ENCODE peak calls at places on chromosomes 3 and 15, in seven cellular contexts. One of them, this sample, is unnamed.

GRCh38 chr15:61951949-61952348 is 108.3 kb downstream of the VPS13C start:
- DNase-seq in coronary artery: no peak
- DNase-seq in tibial artery: no peak
- DNase-seq in endodermal cell: no peak
- DNase-seq in fibroblast of lung: peak
- DNase-seq in BE2C: no peak
- DNase-seq in AG09309: no peak
- DNase-seq in this sample: peak

GRCh38 chr3:194485876-194486539 is 794 bp downstream of the ATP13A3 start:
- DNase-seq in coronary artery: peak
- DNase-seq in tibial artery: peak
- DNase-seq in endodermal cell: peak
- DNase-seq in fibroblast of lung: peak
- DNase-seq in BE2C: peak
- DNase-seq in AG09309: no peak
- DNase-seq in this sample: no peak

GRCh38 chr3:19539488-19540395 is 391.4 kb downstream of the KCNH8 start:
- DNase-seq in coronary artery: no peak
- DNase-seq in tibial artery: no peak
- DNase-seq in endodermal cell: no peak
- DNase-seq in fibroblast of lung: no peak
- DNase-seq in BE2C: no peak
- DNase-seq in AG09309: no peak
- DNase-seq in this sample: no peak

GRCh38 chr3:161275919-161276318 is 54.8 kb downstream of the NMD3 start:
- DNase-seq in coronary artery: no peak
- DNase-seq in tibial artery: no peak
- DNase-seq in endodermal cell: no peak
- DNase-seq in fibroblast of lung: no peak
- DNase-seq in BE2C: no peak
- DNase-seq in AG09309: no peak
- DNase-seq in this sample: no peak

GRCh38 chr15:79099692-79100091 is 9.1 kb upstream of the RASGRF1 start:
- DNase-seq in coronary artery: peak
- DNase-seq in tibial artery: no peak
- DNase-seq in endodermal cell: peak
- DNase-seq in fibroblast of lung: no peak
- DNase-seq in BE2C: no peak
- DNase-seq in AG09309: no peak
- DNase-seq in this sample: no peak

GRCh38 chr3:31448035-31448881 is 84.5 kb upstream of the STT3B start:
- DNase-seq in coronary artery: no peak
- DNase-seq in tibial artery: no peak
- DNase-seq in endodermal cell: peak
- DNase-seq in fibroblast of lung: no peak
- DNase-seq in BE2C: no peak
- DNase-seq in AG09309: no peak
- DNase-seq in this sample: no peak

GRCh38 chr15:87722941-87723691 is 533.4 kb downstream of the NTRK3 start:
- DNase-seq in coronary artery: no peak
- DNase-seq in tibial artery: no peak
- DNase-seq in endodermal cell: no peak
- DNase-seq in fibroblast of lung: peak
- DNase-seq in BE2C: peak
- DNase-seq in AG09309: no peak
- DNase-seq in this sample: no peak

GRCh38 chr3:172982731-172983364 is 158.2 kb downstream of the SPATA16 start:
- DNase-seq in coronary artery: no peak
- DNase-seq in tibial artery: no peak
- DNase-seq in endodermal cell: no peak
- DNase-seq in fibroblast of lung: no peak
- DNase-seq in BE2C: no peak
- DNase-seq in AG09309: no peak
- DNase-seq in this sample: no peak

GRCh38 chr3:51371943-51372557 is 13.0 kb upstream of the MANF start:
- DNase-seq in coronary artery: no peak
- DNase-seq in tibial artery: peak
- DNase-seq in endodermal cell: peak
- DNase-seq in fibroblast of lung: peak
- DNase-seq in BE2C: peak
- DNase-seq in AG09309: peak
- DNase-seq in this sample: peak

GRCh38 chr3:13259831-13260230 is 160.3 kb downstream of the NUP210 start:
- DNase-seq in coronary artery: no peak
- DNase-seq in tibial artery: no peak
- DNase-seq in endodermal cell: no peak
- DNase-seq in fibroblast of lung: no peak
- DNase-seq in BE2C: no peak
- DNase-seq in AG09309: no peak
- DNase-seq in this sample: no peak

GRCh38 chr3:119184808-119185690 is 11.7 kb downstream of the UPK1B start:
- DNase-seq in coronary artery: no peak
- DNase-seq in tibial artery: no peak
- DNase-seq in endodermal cell: no peak
- DNase-seq in fibroblast of lung: peak
- DNase-seq in BE2C: no peak
- DNase-seq in AG09309: peak
- DNase-seq in this sample: no peak

GRCh38 chr3:129690963-129691362 is 84.5 kb upstream of the PLXND1 start:
- DNase-seq in coronary artery: no peak
- DNase-seq in tibial artery: no peak
- DNase-seq in endodermal cell: no peak
- DNase-seq in fibroblast of lung: no peak
- DNase-seq in BE2C: peak
- DNase-seq in AG09309: no peak
- DNase-seq in this sample: no peak

GRCh38 chr3:166582231-166582630 is 745.0 kb upstream of the BCHE start:
- DNase-seq in coronary artery: no peak
- DNase-seq in tibial artery: no peak
- DNase-seq in endodermal cell: no peak
- DNase-seq in fibroblast of lung: peak
- DNase-seq in BE2C: no peak
- DNase-seq in AG09309: no peak
- DNase-seq in this sample: no peak

GRCh38 chr3:86655096-86655495 is 335.9 kb downstream of the VGLL3 start:
- DNase-seq in coronary artery: no peak
- DNase-seq in tibial artery: no peak
- DNase-seq in endodermal cell: peak
- DNase-seq in fibroblast of lung: no peak
- DNase-seq in BE2C: no peak
- DNase-seq in AG09309: no peak
- DNase-seq in this sample: no peak

GRCh38 chr15:48962662-48963523 is 826 bp downstream of the SHC4 start:
- DNase-seq in coronary artery: peak
- DNase-seq in tibial artery: peak
- DNase-seq in endodermal cell: peak
- DNase-seq in fibroblast of lung: peak
- DNase-seq in BE2C: peak
- DNase-seq in AG09309: no peak
- DNase-seq in this sample: no peak

DNA sequence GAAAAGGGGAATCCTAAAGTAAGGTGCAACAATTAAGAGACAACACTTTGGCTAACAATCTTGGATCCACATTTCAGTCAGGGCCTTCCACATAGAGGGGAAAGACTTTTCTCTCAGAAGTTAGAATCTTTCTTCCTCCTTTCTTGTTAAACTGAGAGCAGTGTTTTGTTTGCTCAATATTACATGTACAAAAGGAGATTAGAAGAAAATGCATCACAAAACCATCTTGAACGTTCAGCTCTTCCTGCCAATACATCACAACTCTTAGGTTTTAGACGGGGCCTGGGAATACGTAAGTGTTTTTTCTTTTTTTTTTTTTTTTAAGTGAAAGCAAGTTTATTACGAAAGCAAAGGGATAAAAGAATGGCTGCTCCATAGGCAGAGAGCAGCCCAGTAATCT is 39.1 kb downstream of the MAP2K1 start:
- DNase-seq in coronary artery: no peak
- DNase-seq in tibial artery: no peak
- DNase-seq in endodermal cell: no peak
- DNase-seq in fibroblast of lung: no peak
- DNase-seq in BE2C: no peak
- DNase-seq in AG09309: no peak
- DNase-seq in this sample: no peak
- H3K4me3 ChIP-seq in coronary artery: no peak
- H3K4me3 ChIP-seq in tibial artery: no peak
- H3K4me3 ChIP-seq in endodermal cell: no peak
- H3K4me3 ChIP-seq in fibroblast of lung: no peak
- H3K4me3 ChIP-seq in BE2C: no peak
- H3K4me3 ChIP-seq in AG09309: no peak
- H3K4me3 ChIP-seq in this sample: no peak

GRCh38 chr3:25784971-25785370 is 1.7 kb upstream of the NGLY1 start:
- DNase-seq in coronary artery: no peak
- DNase-seq in tibial artery: no peak
- DNase-seq in endodermal cell: no peak
- DNase-seq in fibroblast of lung: no peak
- DNase-seq in BE2C: no peak
- DNase-seq in AG09309: no peak
- DNase-seq in this sample: no peak

GRCh38 chr3:25782636-25782937 is 656 bp downstream of the NGLY1 start:
- DNase-seq in coronary artery: no peak
- DNase-seq in tibial artery: no peak
- DNase-seq in endodermal cell: no peak
- DNase-seq in fibroblast of lung: no peak
- DNase-seq in BE2C: no peak
- DNase-seq in AG09309: no peak
- DNase-seq in this sample: no peak

GRCh38 chr3:25781758-25782594 is 1.3 kb downstream of the NGLY1 start:
- DNase-seq in coronary artery: no peak
- DNase-seq in tibial artery: no peak
- DNase-seq in endodermal cell: no peak
- DNase-seq in fibroblast of lung: no peak
- DNase-seq in BE2C: no peak
- DNase-seq in AG09309: no peak
- DNase-seq in this sample: no peak

GRCh38 chr3:25782938-25783660 is at the start of gene NGLY1:
- DNase-seq in coronary artery: peak
- DNase-seq in tibial artery: peak
- DNase-seq in endodermal cell: peak
- DNase-seq in fibroblast of lung: peak
- DNase-seq in BE2C: peak
- DNase-seq in AG09309: peak
- DNase-seq in this sample: no peak

DNA sequence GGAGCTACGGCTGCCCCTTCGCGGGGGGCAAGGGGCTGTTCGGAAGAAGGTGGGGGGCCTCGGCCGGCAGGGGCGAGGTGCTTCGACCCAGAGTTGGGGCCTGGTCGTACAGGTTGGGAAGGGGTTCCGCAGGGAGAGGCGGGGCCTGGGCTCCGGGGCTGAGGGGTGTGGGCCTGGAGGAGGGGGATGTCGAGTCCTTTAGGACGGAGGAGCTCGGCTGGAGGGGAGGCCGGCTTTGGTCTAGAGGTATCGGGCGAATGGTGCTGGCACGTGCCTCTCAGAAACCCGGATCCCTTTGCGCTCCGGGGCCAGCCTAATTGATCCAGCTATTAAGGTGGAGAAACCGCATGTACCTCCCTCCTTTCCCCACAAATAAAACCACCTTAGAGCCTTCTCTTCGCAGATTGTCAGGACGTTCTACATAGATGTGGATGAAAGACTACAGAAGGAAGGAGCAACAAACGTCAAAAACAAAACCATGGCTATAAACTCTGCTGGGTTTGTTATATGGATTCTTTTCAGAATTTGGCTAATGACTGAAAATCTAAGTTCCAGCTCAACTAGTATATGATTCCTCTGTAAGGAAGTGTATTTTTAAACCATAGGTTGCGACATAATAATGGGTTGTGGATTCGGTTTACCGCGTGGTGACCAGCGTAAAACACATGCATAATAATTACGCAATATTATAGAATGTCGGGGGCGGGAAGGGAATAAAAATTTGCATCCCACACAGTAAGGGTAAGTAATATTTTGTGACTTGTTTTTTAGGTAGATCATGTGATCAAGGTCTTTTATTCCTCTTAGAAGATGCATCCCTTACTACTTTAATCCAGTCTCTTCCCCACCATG is 644 bp upstream of the NGLY1 start:
- DNase-seq in coronary artery: peak
- DNase-seq in tibial artery: peak
- DNase-seq in endodermal cell: peak
- DNase-seq in fibroblast of lung: peak
- DNase-seq in BE2C: peak
- DNase-seq in AG09309: no peak
- DNase-seq in this sample: no peak
- TF ChIP-seq CTCF in coronary artery: no peak
- TF ChIP-seq CTCF in tibial artery: no peak
- TF ChIP-seq CTCF in endodermal cell: no peak
- TF ChIP-seq CTCF in fibroblast of lung: no peak
- TF ChIP-seq CTCF in BE2C: no peak
- TF ChIP-seq CTCF in AG09309: no peak
- TF ChIP-seq CTCF in this sample: no peak

GRCh38 chr3:133038731-133039398 is 674 bp downstream of the TMEM108 start:
- DNase-seq in coronary artery: no peak
- DNase-seq in tibial artery: no peak
- DNase-seq in endodermal cell: peak
- DNase-seq in fibroblast of lung: peak
- DNase-seq in BE2C: peak
- DNase-seq in AG09309: no peak
- DNase-seq in this sample: no peak

GRCh38 chr3:133038089-133038730 is at the start of gene TMEM108:
- DNase-seq in coronary artery: peak
- DNase-seq in tibial artery: peak
- DNase-seq in endodermal cell: peak
- DNase-seq in fibroblast of lung: peak
- DNase-seq in BE2C: peak
- DNase-seq in AG09309: no peak
- DNase-seq in this sample: no peak

GRCh38 chr3:133041524-133041829 is 3.3 kb downstream of the TMEM108 start:
- DNase-seq in coronary artery: no peak
- DNase-seq in tibial artery: no peak
- DNase-seq in endodermal cell: no peak
- DNase-seq in fibroblast of lung: no peak
- DNase-seq in BE2C: no peak
- DNase-seq in AG09309: no peak
- DNase-seq in this sample: no peak

GRCh38 chr3:133040696-133041523 is 2.7 kb downstream of the TMEM108 start:
- DNase-seq in coronary artery: no peak
- DNase-seq in tibial artery: peak
- DNase-seq in endodermal cell: peak
- DNase-seq in fibroblast of lung: peak
- DNase-seq in BE2C: peak
- DNase-seq in AG09309: peak
- DNase-seq in this sample: no peak

DNA sequence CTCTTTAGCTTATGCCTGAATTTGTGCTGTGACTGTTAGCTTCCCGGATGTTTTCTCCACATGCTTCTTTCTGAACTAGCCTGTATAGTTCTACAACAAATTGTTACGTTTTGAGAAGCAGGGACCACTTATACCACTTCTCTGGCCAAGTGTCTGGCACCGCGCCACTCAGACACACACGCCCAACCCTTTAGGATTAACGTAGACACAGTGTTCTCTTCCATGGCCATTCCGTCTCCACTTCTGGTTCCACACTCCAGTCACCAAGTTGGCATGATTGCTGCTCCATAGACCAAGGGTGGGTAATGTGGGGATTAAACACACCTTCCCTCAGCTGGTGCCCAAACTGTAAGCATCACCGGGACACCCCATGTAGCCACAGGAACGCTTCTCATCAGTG is 751 bp upstream of the TMEM108 start:
- DNase-seq in coronary artery: no peak
- DNase-seq in tibial artery: no peak
- DNase-seq in endodermal cell: no peak
- DNase-seq in fibroblast of lung: no peak
- DNase-seq in BE2C: no peak
- DNase-seq in AG09309: no peak
- DNase-seq in this sample: no peak
- H3K4me3 ChIP-seq in coronary artery: peak
- H3K4me3 ChIP-seq in tibial artery: no peak
- H3K4me3 ChIP-seq in endodermal cell: peak
- H3K4me3 ChIP-seq in fibroblast of lung: no peak
- H3K4me3 ChIP-seq in BE2C: peak
- H3K4me3 ChIP-seq in AG09309: no peak
- H3K4me3 ChIP-seq in this sample: peak

GRCh38 chr3:138939563-138940241 is 7.2 kb downstream of the FOXL2 start:
- DNase-seq in coronary artery: no peak
- DNase-seq in tibial artery: peak
- DNase-seq in endodermal cell: peak
- DNase-seq in fibroblast of lung: no peak
- DNase-seq in BE2C: no peak
- DNase-seq in AG09309: no peak
- DNase-seq in this sample: no peak
- TF ChIP-seq CTCF in coronary artery: no peak
- TF ChIP-seq CTCF in tibial artery: no peak
- TF ChIP-seq CTCF in endodermal cell: peak
- TF ChIP-seq CTCF in fibroblast of lung: no peak
- TF ChIP-seq CTCF in BE2C: no peak
- TF ChIP-seq CTCF in AG09309: no peak
- TF ChIP-seq CTCF in this sample: no peak